ENCODE peak calls at places on chromosome 11, in six cellular contexts. X, D, P, U, A and S are unnamed samples.

GRCh38 chr11:94525933-94526332 is 13.7 kb downstream of the C11orf97 start:
- DNase-seq in X (no peak), D (no peak), P (no peak), U (no peak), A (no peak), S (peak)

GRCh38 chr11:120344302-120345004 is 8.2 kb downstream of the ARHGEF12 start:
- DNase-seq in X (no peak), D (peak), P (peak), U (peak), A (no peak), S (no peak)

GRCh38 chr11:69131644-69132300 is 24.0 kb upstream of the SMIM38 start:
- DNase-seq in X (peak), D (no peak), P (no peak), U (no peak), A (no peak), S (peak)

GRCh38 chr11:65211293-65212105 is 29.8 kb downstream of the CAPN1 start:
- DNase-seq in X (no peak), D (no peak), P (no peak), U (no peak), A (no peak), S (peak)

GRCh38 chr11:74602637-74603591 is 10.5 kb downstream of the POLD3 start:
- DNase-seq in X (no peak), D (no peak), P (no peak), U (no peak), A (no peak), S (no peak)

GRCh38 chr11:64572143-64572542 is 18.9 kb upstream of the SLC22A12 start:
- DNase-seq in X (no peak), D (no peak), P (peak), U (no peak), A (no peak), S (no peak)

GRCh38 chr11:116126540-116126939 is 622.3 kb upstream of the CADM1 start:
- DNase-seq in X (no peak), D (no peak), P (no peak), U (no peak), A (no peak), S (no peak)

GRCh38 chr11:119479685-119480275 is 56.8 kb upstream of the THY1 start:
- DNase-seq in X (no peak), D (no peak), P (peak), U (no peak), A (no peak), S (no peak)

GRCh38 chr11:86214710-86215109 is 29.8 kb upstream of the EED start:
- DNase-seq in X (no peak), D (no peak), P (peak), U (peak), A (no peak), S (no peak)

GRCh38 chr11:45409587-45409986 is 123.4 kb upstream of the SYT13 start:
- DNase-seq in X (no peak), D (no peak), P (no peak), U (no peak), A (no peak), S (no peak)

GRCh38 chr11:22780914-22781593 is 48.5 kb downstream of the SVIP start:
- DNase-seq in X (no peak), D (no peak), P (no peak), U (no peak), A (no peak), S (no peak)